ENCODE peak calls at places on chromosomes 4 and X, in six cellular contexts. N, I, X, L, M and V are unnamed samples.

GRCh38 chr4:182896421-182896820 is 20.8 kb downstream of the DCTD start:
- DNase-seq in N (no peak), I (no peak), X (no peak), L (no peak), M (no peak), V (no peak)

GRCh38 chr4:174318829-174319764 is 35.4 kb downstream of the CEP44 start:
- DNase-seq in N (no peak), I (peak; percentile 32), X (no peak), L (no peak), M (peak; percentile 50), V (no peak)

GRCh38 chr4:38534344-38534743 is 129.7 kb upstream of the KLF3 start:
- DNase-seq in N (no peak), I (peak; percentile 49), X (no peak), L (no peak), M (no peak), V (no peak)

GRCh38 chr4:110041742-110042141 is 129.1 kb downstream of the EGF start:
- DNase-seq in N (no peak), I (peak; percentile 80), X (no peak), L (no peak), M (no peak), V (no peak)

GRCh38 chr4:130090427-130090826 is 994.5 kb downstream of the C4orf33 start:
- DNase-seq in N (no peak), I (no peak), X (no peak), L (no peak), M (no peak), V (no peak)

GRCh38 chrX:12685541-12685940 is 105.7 kb upstream of the PRPS2 start:
- DNase-seq in N (no peak), I (no peak), X (no peak), L (no peak), M (no peak), V (no peak)

GRCh38 chr4:123892997-123893745 is 496.6 kb downstream of the SPRY1 start:
- DNase-seq in N (no peak), I (no peak), X (no peak), L (no peak), M (peak; percentile 43), V (no peak)

GRCh38 chr4:37628977-37629609 is 57.1 kb downstream of the RELL1 start:
- DNase-seq in N (peak; percentile 75), I (peak; percentile 66), X (no peak), L (no peak), M (peak; percentile 90), V (no peak)

GRCh38 chrX:3262906-3263305 is 83.5 kb downstream of the MXRA5 start:
- DNase-seq in N (no peak), I (no peak), X (peak; percentile 4), L (no peak), M (peak; percentile 87), V (no peak)

GRCh38 chr4:153497988-153498967 is 32.1 kb downstream of the TMEM131L start:
- DNase-seq in N (no peak), I (no peak), X (no peak), L (peak; percentile 22), M (peak; percentile 75), V (no peak)

GRCh38 chrX:109774706-109775105 is 41.6 kb upstream of the ACSL4 start:
- DNase-seq in N (no peak), I (no peak), X (no peak), L (no peak), M (peak; percentile 84), V (no peak)

GRCh38 chr4:61590881-61591280 is 390.8 kb downstream of the ADGRL3 start:
- DNase-seq in N (no peak), I (peak; percentile 4), X (no peak), L (no peak), M (no peak), V (no peak)

GRCh38 chr4:3269105-3269927 is 20.4 kb downstream of the MSANTD1 start:
- DNase-seq in N (no peak), I (no peak), X (no peak), L (peak; percentile 8), M (no peak), V (peak; percentile 17)

GRCh38 chr4:78477276-78477675 is 74.3 kb upstream of the ANXA3 start:
- DNase-seq in N (no peak), I (no peak), X (no peak), L (no peak), M (peak; percentile 81), V (no peak)

GRCh38 chr4:6986067-6986780 is 56.9 kb upstream of the TADA2B start:
- DNase-seq in N (no peak), I (no peak), X (no peak), L (peak; percentile 68), M (peak; percentile 74), V (peak; percentile 91)

GRCh38 chr4:7564242-7564641 is 129.5 kb upstream of the PSAPL1 start:
- DNase-seq in N (peak; percentile 71), I (no peak), X (no peak), L (peak; percentile 19), M (no peak), V (no peak)

GRCh38 chr4:102518703-102519131 is 17.6 kb downstream of the NFKB1 start:
- DNase-seq in N (no peak), I (no peak), X (no peak), L (no peak), M (no peak), V (no peak)

GRCh38 chr4:3508542-3508941 is 23.7 kb downstream of the LRPAP1 start:
- DNase-seq in N (no peak), I (no peak), X (no peak), L (no peak), M (no peak), V (no peak)

GRCh38 chr4:153486281-153487151 is 20.4 kb downstream of the TMEM131L start:
- DNase-seq in N (no peak), I (no peak), X (no peak), L (no peak), M (peak; percentile 93), V (no peak)

GRCh38 chr4:151325320-151326246 is at the start of gene SH3D19:
- DNase-seq in N (peak; percentile 95), I (peak; percentile 90), X (no peak), L (peak; percentile 83), M (peak; percentile 67), V (peak; percentile 82)

GRCh38 chr4:6137747-6138135 is 62.6 kb downstream of the JAKMIP1 start:
- DNase-seq in N (no peak), I (no peak), X (no peak), L (no peak), M (no peak), V (no peak)

GRCh38 chrX:16771483-16772398 is 14.5 kb upstream of the TXLNG start:
- DNase-seq in N (no peak), I (peak; percentile 84), X (no peak), L (no peak), M (peak; percentile 44), V (no peak)

GRCh38 chr4:7083597-7084563 is 16.0 kb upstream of the GRPEL1 start:
- DNase-seq in N (no peak), I (peak; percentile 25), X (no peak), L (no peak), M (no peak), V (no peak)

GRCh38 chrX:68945081-68945602 is 116.3 kb downstream of the EFNB1 start:
- DNase-seq in N (no peak), I (no peak), X (no peak), L (no peak), M (no peak), V (no peak)

GRCh38 chr4:182918044-182918607 is 940 bp upstream of the DCTD start:
- DNase-seq in N (no peak), I (no peak), X (no peak), L (no peak), M (peak; percentile 28), V (no peak)

GRCh38 chr4:105619193-105619931 is 66.9 kb downstream of the ARHGEF38 start:
- DNase-seq in N (peak; percentile 85), I (no peak), X (no peak), L (peak; percentile 51), M (no peak), V (peak; percentile 71)

GRCh38 chrX:30488092-30488491 is 89.5 kb downstream of the TASL start:
- DNase-seq in N (no peak), I (no peak), X (no peak), L (no peak), M (peak; percentile 41), V (no peak)

GRCh38 chr4:185524888-185525863 is 10.1 kb downstream of the PDLIM3 start:
- DNase-seq in N (no peak), I (no peak), X (no peak), L (no peak), M (no peak), V (no peak)

GRCh38 chr4:107989537-107990386 is at the start of gene HADH:
- DNase-seq in N (peak; percentile 97), I (peak; percentile 95), X (peak; percentile 69), L (peak; percentile 94), M (peak; percentile 98), V (peak; percentile 93)

GRCh38 chr4:107993969-107994368 is 4.3 kb downstream of the HADH start:
- DNase-seq in N (no peak), I (no peak), X (no peak), L (no peak), M (no peak), V (no peak)

GRCh38 chr4:107989162-107989536 is 540 bp upstream of the HADH start:
- DNase-seq in N (no peak), I (peak; percentile 70), X (no peak), L (no peak), M (no peak), V (no peak)

GRCh38 chr4:107994894-107995293 is 5.2 kb downstream of the HADH start:
- DNase-seq in N (no peak), I (no peak), X (no peak), L (no peak), M (no peak), V (no peak)

GRCh38 chr4:107991945-107992625 is 2.4 kb downstream of the HADH start:
- DNase-seq in N (no peak), I (peak; percentile 29), X (no peak), L (no peak), M (peak; percentile 31), V (no peak)
- H3K27ac ChIP-seq in N (no peak overlapping the region), I (no peak overlapping the region), X (peak overlapping the region; percentile 13), L (peak overlapping the region; percentile 95), M (no peak overlapping the region), V (peak overlapping the region; percentile 96)

DNA sequence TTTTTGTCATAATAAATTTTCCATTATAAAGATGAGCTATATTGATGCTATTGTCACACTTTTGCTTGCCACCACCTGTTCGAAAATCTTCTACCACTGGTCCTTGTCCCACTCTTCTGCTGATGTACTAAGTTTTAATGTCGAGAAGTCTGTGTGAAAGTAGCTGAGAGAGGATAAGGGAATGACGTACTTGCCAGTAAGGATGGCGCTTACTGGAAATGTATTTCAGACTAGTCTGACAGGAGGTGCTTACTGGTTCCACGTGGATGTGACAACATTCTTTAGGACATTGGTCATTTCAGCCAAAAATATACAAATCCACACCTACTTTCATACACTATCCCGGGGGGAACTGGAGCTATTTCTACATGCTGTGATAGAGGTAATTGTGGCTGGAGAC is 132.7 kb upstream of the NR3C2 start:
- DNase-seq in N (no peak), I (no peak), X (no peak), L (no peak), M (no peak), V (no peak)
- H3K27ac ChIP-seq in N (no peak overlapping the region), I (no peak overlapping the region), X (no peak overlapping the region), L (no peak overlapping the region), M (no peak overlapping the region), V (no peak overlapping the region)

GRCh38 chrX:43962636-43963035 is 10.6 kb downstream of the NDP start:
- DNase-seq in N (no peak), I (no peak), X (no peak), L (no peak), M (no peak), V (no peak)
- H3K27ac ChIP-seq in N (no peak overlapping the region), I (no peak overlapping the region), X (no peak overlapping the region), L (no peak overlapping the region), M (no peak overlapping the region), V (no peak overlapping the region)

GRCh38 chrX:15600745-15601144 is at the start of gene ACE2:
- DNase-seq in N (no peak), I (peak; percentile 49), X (no peak), L (peak; percentile 6), M (no peak), V (no peak)
- H3K27ac ChIP-seq in N (no peak within 1 kb of the TSS), I (peak within 1 kb of the TSS; percentile 59), X (no peak within 1 kb of the TSS), L (peak within 1 kb of the TSS; percentile 29), M (no peak within 1 kb of the TSS), V (no peak within 1 kb of the TSS)

GRCh38 chrX:104392350-104392749 is 137.6 kb upstream of the ESX1 start:
- DNase-seq in N (no peak), I (no peak), X (no peak), L (no peak), M (no peak), V (no peak)
- H3K27ac ChIP-seq in N (no peak overlapping the region), I (no peak overlapping the region), X (no peak overlapping the region), L (no peak overlapping the region), M (no peak overlapping the region), V (no peak overlapping the region)